ENCODE peak calls at places on chromosome 19, in five cellular contexts. W is HEK293T; V is T-helper 17 cell; X is effector memory CD4-positive, alpha-beta T cell; L is A172. Q is an unnamed sample.

GRCh38 chr19:19211499-19212432 is at the start of gene NCAN:
- DNase-seq in W (peak), V (no peak), X (no peak), L (no peak), Q (no peak)

GRCh38 chr19:56934438-56935090 is 94.0 kb upstream of the PEG3 start:
- DNase-seq in W (no peak), V (no peak), X (no peak), L (no peak), Q (no peak)

GRCh38 chr19:49458567-49458903 is 5.5 kb downstream of the ALDH16A1 start:
- DNase-seq in W (no peak), V (no peak), X (no peak), L (no peak), Q (no peak)

GRCh38 chr19:47675859-47676258 is 37.4 kb upstream of the EHD2 start:
- DNase-seq in W (no peak), V (no peak), X (no peak), L (no peak), Q (no peak)

GRCh38 chr19:13160557-13160956 is 10.3 kb downstream of the IER2 start:
- DNase-seq in W (no peak), V (no peak), X (no peak), L (peak), Q (no peak)

GRCh38 chr19:39692166-39692565 is 12.1 kb upstream of the LGALS14 start:
- DNase-seq in W (no peak), V (no peak), X (no peak), L (no peak), Q (no peak)

GRCh38 chr19:7704280-7705060 is 2.5 kb upstream of the FCER2 start:
- DNase-seq in W (no peak), V (no peak), X (no peak), L (no peak), Q (no peak)

GRCh38 chr19:47272448-47273312 is 2.0 kb upstream of the INAFM1 start:
- DNase-seq in W (peak), V (no peak), X (peak), L (peak), Q (peak)

GRCh38 chr19:7502552-7502951 is 13.4 kb upstream of the ZNF358 start:
- DNase-seq in W (no peak), V (no peak), X (no peak), L (no peak), Q (no peak)

GRCh38 chr19:43589680-43590079 is 6.3 kb downstream of the IRGQ start:
- DNase-seq in W (no peak), V (no peak), X (no peak), L (no peak), Q (no peak)

GRCh38 chr19:5515737-5516136 is 52.0 kb downstream of the TINCR start:
- DNase-seq in W (no peak), V (no peak), X (no peak), L (no peak), Q (no peak)

GRCh38 chr19:27720155-27720554 is 1492.8 kb downstream of the UQCRFS1 start:
- DNase-seq in W (no peak), V (no peak), X (no peak), L (no peak), Q (no peak)

GRCh38 chr19:55379161-55379560 is 2.5 kb downstream of the TMEM190 start:
- DNase-seq in W (no peak), V (no peak), X (no peak), L (no peak), Q (no peak)

GRCh38 chr19:19591133-19591825 is 27.2 kb downstream of the PBX4 start:
- DNase-seq in W (no peak), V (peak), X (peak), L (peak), Q (peak)

GRCh38 chr19:53980553-53981407 is 10.7 kb upstream of the CACNG6 start:
- DNase-seq in W (peak), V (no peak), X (no peak), L (peak), Q (no peak)

GRCh38 chr19:43353606-43354304 is at the start of gene CD177:
- DNase-seq in W (no peak), V (no peak), X (no peak), L (peak), Q (no peak)

GRCh38 chr19:41746593-41747227 is 8.6 kb upstream of the CEACAM6 start:
- DNase-seq in W (peak), V (no peak), X (no peak), L (peak), Q (peak)

GRCh38 chr19:53389591-53390377 is 5.2 kb upstream of the ZNF765 start:
- DNase-seq in W (no peak), V (no peak), X (no peak), L (no peak), Q (no peak)

GRCh38 chr19:11736696-11737095 is 2.0 kb downstream of the ZNF823 start:
- DNase-seq in W (no peak), V (no peak), X (no peak), L (peak), Q (no peak)

GRCh38 chr19:40907968-40908735 is 26.1 kb upstream of the CYP2A7 start:
- DNase-seq in W (peak), V (peak), X (no peak), L (no peak), Q (peak)

GRCh38 chr19:17526922-17527321 is 15.5 kb downstream of the PGLS start:
- DNase-seq in W (no peak), V (no peak), X (no peak), L (no peak), Q (no peak)

GRCh38 chr19:13104848-13105646 is 2.4 kb upstream of the LYL1 start:
- DNase-seq in W (no peak), V (no peak), X (no peak), L (no peak), Q (no peak)

GRCh38 chr19:8325454-8325853 is 4.2 kb downstream of the RPS28 start:
- DNase-seq in W (no peak), V (no peak), X (no peak), L (no peak), Q (no peak)

GRCh38 chr19:16208064-16208759 is 10.5 kb downstream of the AP1M1 start:
- DNase-seq in W (no peak), V (no peak), X (no peak), L (no peak), Q (no peak)

GRCh38 chr19:3024870-3025515 is 4.1 kb downstream of the TLE2 start:
- DNase-seq in W (no peak), V (no peak), X (no peak), L (no peak), Q (no peak)

GRCh38 chr19:45376045-45376724 is 5.8 kb upstream of the ERCC2 start:
- DNase-seq in W (no peak), V (no peak), X (no peak), L (peak), Q (no peak)

GRCh38 chr19:56538761-56539263 is at the start of gene ZFP28:
- DNase-seq in W (peak), V (peak), X (peak), L (no peak), Q (peak)

GRCh38 chr19:45587873-45588272 is 3.3 kb upstream of the OPA3 start:
- DNase-seq in W (no peak), V (no peak), X (no peak), L (no peak), Q (no peak)

GRCh38 chr19:31436121-31436776 is 87.0 kb upstream of the TSHZ3 start:
- DNase-seq in W (no peak), V (no peak), X (no peak), L (peak), Q (no peak)

GRCh38 chr19:2517881-2518601 is 42.1 kb downstream of the GADD45B start:
- DNase-seq in W (no peak), V (no peak), X (no peak), L (peak), Q (no peak)

GRCh38 chr19:15091918-15092753 is 10.1 kb downstream of the OR1I1 start:
- DNase-seq in W (peak), V (no peak), X (no peak), L (peak), Q (peak)

GRCh38 chr19:53076984-53077383 is 26.2 kb downstream of the ZNF160 start:
- DNase-seq in W (peak), V (no peak), X (no peak), L (no peak), Q (no peak)

Q was measured in effector CD4-positive, alpha-beta T cell.